ENCODE peak calls at places on chromosomes 7 and 10, in nine cellular contexts. D, U, G, I, S, V, P, X and T are unnamed samples.

GRCh38 chr7:89334785-89335184 is 539.2 kb upstream of the TEX47 start:
- DNase-seq in S (no peak), V (no peak), D (no peak), I (no peak), G (no peak), P (peak), X (no peak), U (no peak), T (no peak)

GRCh38 chr10:25125151-25125550 is 49.6 kb upstream of the GPR158 start:
- DNase-seq in I (no peak), D (no peak), X (no peak), V (no peak), S (no peak), U (no peak), G (no peak), P (no peak), T (no peak)

GRCh38 chr10:43058716-43059335 is 18.0 kb upstream of the RET start:
- DNase-seq in G (no peak), I (no peak), X (no peak), D (no peak), V (no peak), S (no peak), P (no peak), U (no peak), T (no peak)

GRCh38 chr10:86899670-86900276 is 57.6 kb downstream of the MMRN2 start:
- DNase-seq in U (peak), S (peak), D (peak), V (peak), G (no peak), P (peak), I (peak), X (no peak), T (peak)

GRCh38 chr10:588246-589165 is 101.0 kb downstream of the DIP2C start:
- DNase-seq in I (no peak), X (no peak), U (no peak), P (no peak), S (no peak), V (no peak), G (no peak), D (no peak), T (no peak)

GRCh38 chr7:23106491-23106800 is 861 bp downstream of the KLHL7 start:
- DNase-seq in G (no peak), D (no peak), U (peak), I (no peak), V (no peak), S (no peak), P (no peak), X (no peak), T (no peak)

GRCh38 chr7:75711634-75712494 is 26.9 kb downstream of the HIP1 start:
- DNase-seq in I (no peak), G (no peak), S (no peak), D (no peak), V (no peak), X (no peak), P (no peak), U (no peak), T (no peak)

GRCh38 chr7:81478664-81479063 is 291.2 kb downstream of the HGF start:
- DNase-seq in G (no peak), U (no peak), I (no peak), X (no peak), D (no peak), V (no peak), S (no peak), P (no peak), T (no peak)

GRCh38 chr7:133268355-133268754 is 15.5 kb downstream of the EXOC4 start:
- DNase-seq in S (no peak), X (no peak), V (no peak), G (no peak), D (no peak), P (no peak), U (no peak), I (no peak), T (no peak)

GRCh38 chr7:37315752-37316711 is 132.6 kb downstream of the ELMO1 start:
- DNase-seq in I (peak), S (no peak), X (no peak), G (no peak), V (no peak), U (no peak), D (no peak), P (no peak), T (peak)

GRCh38 chr10:2081501-2081900 is 344.2 kb upstream of the ADARB2 start:
- DNase-seq in I (no peak), V (no peak), S (no peak), G (no peak), X (peak), D (peak), U (no peak), P (no peak), T (no peak)

GRCh38 chr10:26044123-26044749 is 110.2 kb downstream of the MYO3A start:
- DNase-seq in P (no peak), S (no peak), X (no peak), G (no peak), I (no peak), V (no peak), U (no peak), D (no peak), T (peak)

GRCh38 chr10:122657255-122657654 is 42.4 kb downstream of the C10orf120 start:
- DNase-seq in G (no peak), V (no peak), I (peak), X (no peak), P (no peak), S (no peak), U (peak), D (no peak), T (no peak)

GRCh38 chr10:97907830-97908229 is 58.2 kb downstream of the GOLGA7B start:
- DNase-seq in I (no peak), V (no peak), P (no peak), D (no peak), U (no peak), X (no peak), G (no peak), S (no peak), T (no peak)

GRCh38 chr7:43586251-43586900 is 3.5 kb downstream of the STK17A start:
- DNase-seq in U (no peak), V (no peak), S (no peak), I (no peak), G (no peak), X (no peak), D (no peak), P (no peak), T (no peak)

GRCh38 chr10:61176428-61176827 is 232.4 kb upstream of the RHOBTB1 start:
- DNase-seq in U (no peak), G (no peak), P (no peak), I (no peak), D (no peak), V (no peak), S (no peak), X (no peak), T (no peak)

GRCh38 chr7:135121868-135122267 is 26.0 kb upstream of the TMEM140 start:
- DNase-seq in G (no peak), I (no peak), P (no peak), S (no peak), U (no peak), V (no peak), X (no peak), D (no peak), T (no peak)

GRCh38 chr7:2982401-2982800 is 61.3 kb downstream of the CARD11 start:
- DNase-seq in G (no peak), D (no peak), V (no peak), U (no peak), S (no peak), P (no peak), X (no peak), I (no peak), T (no peak)

GRCh38 chr7:80277434-80278427 is 143.1 kb downstream of the GNAI1 start:
- DNase-seq in D (no peak), V (no peak), U (no peak), G (no peak), X (no peak), I (no peak), S (no peak), P (peak), T (no peak)

GRCh38 chr7:130393095-130393494 is 12.8 kb downstream of the CPA1 start:
- DNase-seq in V (no peak), U (no peak), X (no peak), S (peak), P (no peak), D (peak), I (no peak), G (no peak), T (no peak)

GRCh38 chr7:142438923-142439515 is 181.2 kb upstream of the PRSS58 start:
- DNase-seq in U (no peak), V (no peak), S (no peak), P (no peak), I (no peak), D (no peak), X (no peak), G (no peak), T (no peak)

GRCh38 chr10:101570764-101571572 is 17.1 kb downstream of the POLL start:
- DNase-seq in G (no peak), V (no peak), D (no peak), U (no peak), X (no peak), P (no peak), I (no peak), S (no peak), T (no peak)

GRCh38 chr7:137245186-137245585 is 98.3 kb downstream of the PTN start:
- DNase-seq in U (no peak), D (no peak), P (no peak), X (no peak), S (no peak), G (no peak), I (no peak), V (no peak), T (no peak)

GRCh38 chr7:106313456-106313891 is 28.7 kb upstream of the NAMPT start:
- DNase-seq in V (no peak), P (no peak), I (no peak), D (no peak), S (no peak), X (no peak), G (no peak), U (peak), T (no peak)

GRCh38 chr7:13920053-13920697 is 69.3 kb downstream of the ETV1 start:
- DNase-seq in P (peak), D (no peak), X (no peak), U (peak), S (no peak), V (no peak), G (no peak), I (no peak), T (peak)

GRCh38 chr7:30770936-30771858 is at the start of gene MINDY4:
- DNase-seq in V (peak), D (no peak), X (no peak), P (peak), I (peak), S (peak), U (peak), G (no peak), T (peak)

GRCh38 chr10:30835146-30835545 is 196.5 kb downstream of the ZNF438 start:
- DNase-seq in D (no peak), I (no peak), G (no peak), U (no peak), P (no peak), X (no peak), V (no peak), S (no peak), T (no peak)

GRCh38 chr10:17067549-17068264 is 61.9 kb downstream of the CUBN start:
- DNase-seq in G (no peak), P (no peak), V (no peak), D (no peak), S (no peak), I (no peak), U (no peak), X (no peak), T (no peak)

GRCh38 chr10:132389631-132390454 is 7.2 kb upstream of the PWWP2B start:
- DNase-seq in S (peak), V (no peak), G (no peak), X (no peak), U (no peak), D (no peak), I (peak), P (no peak), T (no peak)

GRCh38 chr7:151023211-151023610 is 1.1 kb downstream of the ATG9B start:
- DNase-seq in U (no peak), S (no peak), I (no peak), X (no peak), P (no peak), V (no peak), D (no peak), G (no peak), T (no peak)

GRCh38 chr7:151249034-151249731 is 689 bp upstream of the SMARCD3 start:
- DNase-seq in I (peak), X (no peak), U (peak), V (no peak), G (no peak), D (no peak), P (no peak), S (peak), T (peak)

GRCh38 chr10:117169480-117169879 is 27.8 kb upstream of the KCNK18 start:
- DNase-seq in U (no peak), X (no peak), S (no peak), V (no peak), D (no peak), G (no peak), P (no peak), I (no peak), T (no peak)

GRCh38 chr10:43380610-43381222 is 9.3 kb downstream of the FXYD4 start:
- DNase-seq in X (no peak), P (peak), G (no peak), I (peak), D (no peak), U (no peak), S (no peak), V (no peak), T (no peak)

GRCh38 chr7:12709731-12710502 is 22.5 kb downstream of the ARL4A start:
- DNase-seq in D (no peak), V (no peak), G (no peak), I (no peak), S (no peak), P (no peak), U (no peak), X (no peak), T (no peak)

GRCh38 chr7:131346885-131347592 is 19.4 kb downstream of the MKLN1 start:
- DNase-seq in D (no peak), G (no peak), I (no peak), X (no peak), S (no peak), P (no peak), V (no peak), U (peak), T (no peak)

GRCh38 chr7:44738876-44739665 is 9.6 kb upstream of the ZMIZ2 start:
- DNase-seq in I (no peak), S (no peak), D (no peak), G (no peak), X (no peak), P (no peak), U (no peak), V (no peak), T (no peak)

GRCh38 chr10:129727071-129727470 is 237.0 kb downstream of the EBF3 start:
- DNase-seq in P (no peak), G (no peak), U (no peak), V (no peak), I (no peak), X (no peak), D (peak), S (no peak), T (no peak)

DNA sequence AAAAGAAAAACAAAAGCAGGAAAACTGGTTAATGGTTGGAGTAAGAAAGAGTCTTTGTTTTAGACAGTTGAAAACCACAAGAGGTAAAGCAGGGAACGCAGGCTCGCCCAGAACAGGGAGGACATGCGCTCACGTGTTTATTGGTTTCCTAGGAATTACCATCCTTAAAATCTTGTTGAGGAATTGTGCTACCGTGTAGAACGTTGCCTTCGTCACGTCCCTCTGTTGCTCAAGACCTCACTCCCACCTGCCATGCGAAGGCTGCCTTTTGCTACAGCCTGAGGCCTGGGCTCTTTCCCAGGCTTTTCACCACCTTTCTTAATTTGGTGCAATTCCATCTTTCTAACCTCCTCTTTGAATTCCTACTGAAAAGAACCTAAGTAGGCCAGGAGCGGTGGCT is 61.6 kb upstream of the CAMK1D start:
- DNase-seq in I (no peak), P (no peak), V (no peak), D (no peak), S (no peak), U (peak), X (no peak), G (no peak), T (no peak)
- TF ChIP-seq POLR2A in I (no peak), P (no peak), V (no peak), D (no peak), S (no peak), U (no peak), X (no peak), G (no peak), T (no peak)

DNA sequence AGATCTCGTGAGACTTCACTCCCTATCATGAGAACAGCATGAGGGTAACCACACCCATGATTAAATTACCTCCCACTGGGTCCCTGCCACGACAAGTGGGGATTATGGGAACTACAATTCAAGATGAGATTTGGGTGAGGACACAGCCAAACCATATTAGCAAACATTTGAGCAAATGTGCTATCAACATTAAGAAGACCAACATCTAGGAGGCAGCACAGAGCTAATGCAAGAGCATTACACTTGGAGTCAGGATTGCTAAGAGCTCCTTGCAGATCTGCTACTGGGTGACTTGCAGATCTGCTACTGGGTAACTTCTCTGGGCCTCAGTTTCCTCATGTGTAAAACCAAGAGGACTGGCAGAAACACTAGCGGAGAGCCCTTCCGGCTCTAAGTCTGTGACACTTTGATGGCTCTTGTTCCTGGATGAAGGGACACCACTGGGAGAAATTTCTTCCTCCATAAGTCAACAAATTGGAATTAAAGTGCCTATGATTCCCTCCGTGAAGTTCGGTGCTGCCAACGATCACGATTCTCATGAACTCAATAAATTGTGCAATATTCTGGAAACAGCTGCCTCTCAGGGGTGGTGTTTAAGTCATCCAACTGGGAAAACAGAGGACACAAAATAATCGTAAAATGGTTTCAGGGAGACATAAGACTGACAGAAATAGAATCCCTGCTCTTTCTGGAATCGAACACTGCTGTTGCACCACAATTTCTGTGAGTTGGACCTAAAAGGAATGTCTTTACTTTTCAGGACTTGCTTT is 115.8 kb upstream of the ITGB1 start:
- DNase-seq in V (no peak), X (no peak), U (no peak), P (no peak), S (peak), D (no peak), G (no peak), I (no peak), T (no peak)
- TF ChIP-seq CTCF in V (no peak), X (no peak), U (no peak), P (peak), S (no peak), D (no peak), G (no peak), I (no peak), T (no peak)

GRCh38 chr7:92245487-92246362 is at the start of the genes ANKIB1 and KRIT1:
- DNase-seq in U (peak), D (peak), X (peak), G (peak), I (peak), V (peak), S (peak), P (peak), T (peak)
- TF ChIP-seq POLR2A in U (peak), D (no peak), X (peak), G (no peak), I (peak), V (peak), S (peak), P (peak), T (peak)

DNA sequence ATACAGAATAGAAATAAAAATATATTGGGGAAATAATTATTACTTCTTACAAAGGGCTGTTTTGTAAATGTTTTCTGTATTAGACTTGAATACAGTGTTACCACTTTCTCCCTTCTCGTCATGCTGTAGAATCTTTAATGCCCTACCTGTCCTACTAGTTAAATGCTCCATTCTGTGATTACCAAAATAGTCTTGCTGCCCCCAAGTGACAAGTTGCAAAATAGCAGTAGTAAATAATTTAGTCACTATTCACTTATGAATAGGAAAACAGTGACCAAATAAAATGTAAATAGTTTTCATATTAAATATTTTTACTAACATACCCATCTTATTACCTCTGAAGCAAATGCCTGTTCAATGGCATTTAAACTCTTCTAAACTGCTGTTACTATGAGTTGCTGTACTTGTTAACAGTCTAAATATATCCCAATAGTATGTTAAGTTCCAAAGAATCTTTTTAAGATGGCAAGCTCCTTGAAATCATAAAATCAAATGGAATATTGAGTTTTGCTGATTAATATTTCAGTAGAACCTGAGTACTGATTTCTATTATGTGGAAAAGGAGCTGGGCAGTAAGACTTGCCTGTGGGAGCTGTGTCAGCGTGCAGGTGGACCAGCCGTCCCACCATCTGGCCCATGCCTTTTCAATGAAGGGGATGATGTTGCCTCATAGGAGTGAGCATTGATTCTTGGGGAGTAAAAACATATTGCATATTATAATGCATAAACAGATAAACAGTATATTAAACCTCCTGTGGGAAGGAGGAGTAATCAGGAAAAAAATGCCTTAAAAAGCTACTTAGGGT is 18.1 kb upstream of the OIT3 start:
- DNase-seq in D (no peak), V (no peak), U (no peak), G (no peak), P (peak), I (no peak), S (no peak), X (no peak), T (no peak)
- TF ChIP-seq CTCF in D (peak), V (peak), U (peak), G (no peak), P (peak), I (no peak), S (peak), X (peak), T (no peak)

GRCh38 chr10:27998178-27998953 is 513 bp downstream of the ODAD2 start:
- DNase-seq in G (no peak), S (peak), V (no peak), X (no peak), P (no peak), I (peak), D (no peak), U (peak), T (no peak)
- TF ChIP-seq POLR2A in G (no peak), S (no peak), V (no peak), X (no peak), P (no peak), I (no peak), D (no peak), U (no peak), T (no peak)

GRCh38 chr10:99328579-99329237 is 448 bp upstream of the CNNM1 start:
- DNase-seq in P (no peak), G (no peak), X (no peak), V (no peak), U (no peak), D (no peak), S (peak), I (peak), T (no peak)
- TF ChIP-seq CTCF in P (no peak), G (no peak), X (no peak), V (no peak), U (no peak), D (no peak), S (no peak), I (no peak), T (no peak)